ENCODE peak calls at places on chromosomes 1 and 21, in five cellular contexts. One of them, this sample, is unnamed.

GRCh38 chr1:8091691-8092090 is 65.6 kb upstream of the ERRFI1 start:
- DNase-seq in stimulated activated CD8-positive, alpha-beta memory T cell treated with anti-CD3 and anti-CD28 coated beads, Interleukin-4, amount 100 ng/mL, for 1 hour: no peak
- DNase-seq in ACHN: no peak
- DNase-seq in foreskin melanocyte: no peak
- DNase-seq in T-helper 2 cell: peak
- DNase-seq in this sample: no peak

GRCh38 chr1:2526824-2527552 is 592 bp upstream of the PANK4 start:
- DNase-seq in stimulated activated CD8-positive, alpha-beta memory T cell treated with anti-CD3 and anti-CD28 coated beads, Interleukin-4, amount 100 ng/mL, for 1 hour: no peak
- DNase-seq in ACHN: peak
- DNase-seq in foreskin melanocyte: peak
- DNase-seq in T-helper 2 cell: peak
- DNase-seq in this sample: peak

GRCh38 chr1:229643996-229644748 is 18.1 kb downstream of the URB2 start:
- DNase-seq in stimulated activated CD8-positive, alpha-beta memory T cell treated with anti-CD3 and anti-CD28 coated beads, Interleukin-4, amount 100 ng/mL, for 1 hour: no peak
- DNase-seq in ACHN: peak
- DNase-seq in foreskin melanocyte: no peak
- DNase-seq in T-helper 2 cell: no peak
- DNase-seq in this sample: no peak

GRCh38 chr1:40027647-40028046 is 12.9 kb upstream of the CAP1 start:
- DNase-seq in stimulated activated CD8-positive, alpha-beta memory T cell treated with anti-CD3 and anti-CD28 coated beads, Interleukin-4, amount 100 ng/mL, for 1 hour: no peak
- DNase-seq in ACHN: no peak
- DNase-seq in foreskin melanocyte: no peak
- DNase-seq in T-helper 2 cell: no peak
- DNase-seq in this sample: no peak

GRCh38 chr21:20538039-20538658 is 460.1 kb upstream of the NCAM2 start:
- DNase-seq in stimulated activated CD8-positive, alpha-beta memory T cell treated with anti-CD3 and anti-CD28 coated beads, Interleukin-4, amount 100 ng/mL, for 1 hour: no peak
- DNase-seq in ACHN: no peak
- DNase-seq in foreskin melanocyte: no peak
- DNase-seq in T-helper 2 cell: no peak
- DNase-seq in this sample: no peak

GRCh38 chr1:63886348-63886747 is 112.5 kb downstream of the ROR1 start:
- DNase-seq in stimulated activated CD8-positive, alpha-beta memory T cell treated with anti-CD3 and anti-CD28 coated beads, Interleukin-4, amount 100 ng/mL, for 1 hour: no peak
- DNase-seq in ACHN: no peak
- DNase-seq in foreskin melanocyte: no peak
- DNase-seq in T-helper 2 cell: no peak
- DNase-seq in this sample: no peak

GRCh38 chr1:107141491-107142369 is 891 bp downstream of the NTNG1 start:
- DNase-seq in stimulated activated CD8-positive, alpha-beta memory T cell treated with anti-CD3 and anti-CD28 coated beads, Interleukin-4, amount 100 ng/mL, for 1 hour: no peak
- DNase-seq in ACHN: peak
- DNase-seq in foreskin melanocyte: peak
- DNase-seq in T-helper 2 cell: peak
- DNase-seq in this sample: no peak

GRCh38 chr1:60886793-60887331 is 195.5 kb upstream of the NFIA start:
- DNase-seq in stimulated activated CD8-positive, alpha-beta memory T cell treated with anti-CD3 and anti-CD28 coated beads, Interleukin-4, amount 100 ng/mL, for 1 hour: no peak
- DNase-seq in ACHN: no peak
- DNase-seq in foreskin melanocyte: no peak
- DNase-seq in T-helper 2 cell: no peak
- DNase-seq in this sample: no peak

GRCh38 chr1:158177705-158178450 is 2.8 kb upstream of the CD1D start:
- DNase-seq in stimulated activated CD8-positive, alpha-beta memory T cell treated with anti-CD3 and anti-CD28 coated beads, Interleukin-4, amount 100 ng/mL, for 1 hour: no peak
- DNase-seq in ACHN: peak
- DNase-seq in foreskin melanocyte: peak
- DNase-seq in T-helper 2 cell: no peak
- DNase-seq in this sample: peak

GRCh38 chr1:200850554-200850953 is 22.2 kb upstream of the GPR25 start:
- DNase-seq in stimulated activated CD8-positive, alpha-beta memory T cell treated with anti-CD3 and anti-CD28 coated beads, Interleukin-4, amount 100 ng/mL, for 1 hour: no peak
- DNase-seq in ACHN: no peak
- DNase-seq in foreskin melanocyte: no peak
- DNase-seq in T-helper 2 cell: no peak
- DNase-seq in this sample: no peak

GRCh38 chr1:36876990-36877389 is 157.3 kb downstream of the GRIK3 start:
- DNase-seq in stimulated activated CD8-positive, alpha-beta memory T cell treated with anti-CD3 and anti-CD28 coated beads, Interleukin-4, amount 100 ng/mL, for 1 hour: no peak
- DNase-seq in ACHN: no peak
- DNase-seq in foreskin melanocyte: no peak
- DNase-seq in T-helper 2 cell: no peak
- DNase-seq in this sample: no peak

GRCh38 chr1:202133016-202133415 is 10.3 kb downstream of the GPR37L1 start:
- DNase-seq in stimulated activated CD8-positive, alpha-beta memory T cell treated with anti-CD3 and anti-CD28 coated beads, Interleukin-4, amount 100 ng/mL, for 1 hour: no peak
- DNase-seq in ACHN: no peak
- DNase-seq in foreskin melanocyte: no peak
- DNase-seq in T-helper 2 cell: no peak
- DNase-seq in this sample: peak